ENCODE peak calls at places on chromosomes 7 and 10, in eight cellular contexts. H, Q, G, J, X, P, I and Z are unnamed samples.

GRCh38 chr10:107341281-107341680 is 176.8 kb upstream of the SORCS1 start:
- DNase-seq in X (peak; percentile 48), G (no peak), I (no peak), P (no peak), H (peak; percentile 7), Q (no peak), J (no peak), Z (no peak)

GRCh38 chr10:118754132-118754555 is 626 bp downstream of the CACUL1 start:
- DNase-seq in I (peak; percentile 80), X (peak; percentile 63), J (peak; percentile 42), H (no peak), P (peak; percentile 66), Q (no peak), G (no peak), Z (peak; percentile 42)

GRCh38 chr10:61692447-61692846 is 29.7 kb downstream of the CABCOCO1 start:
- DNase-seq in H (no peak), J (no peak), X (no peak), Q (no peak), G (no peak), I (no peak), P (no peak), Z (no peak)

GRCh38 chr7:3495957-3496356 is 194.9 kb downstream of the SDK1 start:
- DNase-seq in I (no peak), Q (no peak), X (no peak), P (no peak), J (no peak), G (no peak), H (no peak), Z (no peak)

GRCh38 chr7:70726294-70726693 is 405.6 kb upstream of the GALNT17 start:
- DNase-seq in H (no peak), G (no peak), Q (no peak), X (no peak), P (no peak), I (no peak), J (no peak), Z (no peak)

GRCh38 chr7:47435889-47436312 is 146.0 kb downstream of the TNS3 start:
- DNase-seq in X (peak; percentile 86), J (no peak), G (peak; percentile 47), Q (peak; percentile 78), P (peak; percentile 71), H (no peak), I (peak; percentile 86), Z (peak; percentile 17)

GRCh38 chr10:14953452-14954000 is 370 bp downstream of the DCLRE1C start:
- DNase-seq in H (no peak), G (peak; percentile 7), J (no peak), I (no peak), P (no peak), Q (no peak), X (peak; percentile 83), Z (peak; percentile 27)

GRCh38 chr7:144477348-144477747 is 73.9 kb upstream of the NOBOX start:
- DNase-seq in X (no peak), J (no peak), P (no peak), Q (no peak), I (no peak), G (no peak), H (no peak), Z (no peak)

GRCh38 chr10:16787361-16787791 is 29.8 kb downstream of the RSU1 start:
- DNase-seq in G (no peak), P (no peak), Q (no peak), X (no peak), H (no peak), J (no peak), I (no peak), Z (no peak)

GRCh38 chr7:27459021-27459728 is 203.5 kb downstream of the HIBADH start:
- DNase-seq in P (no peak), J (no peak), X (peak; percentile 9), Q (no peak), H (no peak), G (no peak), I (no peak), Z (no peak)

GRCh38 chr7:74027683-74028320 is at the start of gene ELN:
- DNase-seq in G (no peak), X (peak; percentile 62), I (peak; percentile 95), H (no peak), J (no peak), Q (peak; percentile 96), P (no peak), Z (no peak)

GRCh38 chr10:71678057-71678805 is 41.3 kb downstream of the C10orf105 start:
- DNase-seq in P (no peak), G (no peak), Q (no peak), X (no peak), I (no peak), H (no peak), J (no peak), Z (no peak)

GRCh38 chr7:85947767-85948166 is 695.9 kb upstream of the GRM3 start:
- DNase-seq in I (no peak), G (no peak), Q (no peak), X (no peak), H (no peak), J (no peak), P (no peak), Z (no peak)
- H3K27me3 ChIP-seq in I (no peaks in the 10 kb centered on the region), G (no peaks in the 10 kb centered on the region), Q (no peaks in the 10 kb centered on the region), X (no peaks in the 10 kb centered on the region), H (no peaks in the 10 kb centered on the region), J (no peaks in the 10 kb centered on the region), P (no peaks in the 10 kb centered on the region), Z (no peaks in the 10 kb centered on the region)

DNA sequence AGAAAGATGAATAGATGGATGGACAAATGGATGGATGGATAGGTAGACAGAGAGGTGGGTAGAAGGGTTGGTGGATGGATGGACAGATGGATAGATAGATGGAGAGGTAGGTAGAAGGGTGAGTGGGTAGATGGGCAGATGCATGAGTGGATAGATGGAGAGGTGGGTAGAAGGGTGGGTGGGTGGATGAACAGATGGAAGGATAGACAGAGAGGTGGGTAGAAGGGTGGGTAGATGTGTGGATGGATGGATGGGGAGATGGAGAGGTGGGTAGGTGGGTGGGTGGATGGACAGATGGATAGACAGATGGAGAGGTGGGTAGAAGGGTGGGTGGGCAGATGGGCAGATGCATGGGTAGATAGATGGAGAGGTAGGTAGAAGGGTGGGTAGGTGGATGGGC is 10.9 kb upstream of the ASB10 start:
- DNase-seq in G (no peak), J (no peak), Q (no peak), I (no peak), H (no peak), X (no peak), P (no peak), Z (no peak)
- H3K27me3 ChIP-seq in G (peaks cover 72% of the 10 kb centered on the region), J (peaks cover 100% of the 10 kb centered on the region), Q (no peaks in the 10 kb centered on the region), I (no peaks in the 10 kb centered on the region), H (peaks cover 52% of the 10 kb centered on the region), X (peaks cover 55% of the 10 kb centered on the region), P (peaks cover 3% of the 10 kb centered on the region), Z (peaks cover 56% of the 10 kb centered on the region)

GRCh38 chr10:8048281-8049008 is 6.0 kb upstream of the GATA3 start:
- DNase-seq in J (no peak), I (no peak), H (no peak), G (no peak), Q (no peak), X (no peak), P (no peak), Z (no peak)
- H3K27me3 ChIP-seq in J (no peaks in the 10 kb centered on the region), I (no peaks in the 10 kb centered on the region), H (peaks cover 99% of the 10 kb centered on the region), G (peaks cover 95% of the 10 kb centered on the region), Q (peaks cover 7% of the 10 kb centered on the region), X (peaks cover 93% of the 10 kb centered on the region), P (no peaks in the 10 kb centered on the region), Z (no peaks in the 10 kb centered on the region)

GRCh38 chr7:8433477-8434289 is at the start of gene NXPH1:
- DNase-seq in X (peak; percentile 27), G (no peak), J (no peak), H (no peak), P (peak; percentile 73), I (no peak), Q (no peak), Z (peak; percentile 52)
- H3K27me3 ChIP-seq in X (peaks cover 52% of the 10 kb centered on the region), G (peaks cover 12% of the 10 kb centered on the region), J (peaks cover 19% of the 10 kb centered on the region), H (peaks cover 60% of the 10 kb centered on the region), P (no peaks in the 10 kb centered on the region), I (no peaks in the 10 kb centered on the region), Q (no peaks in the 10 kb centered on the region), Z (no peaks in the 10 kb centered on the region)

GRCh38 chr7:111148134-111148533 is 57.2 kb downstream of the LRRN3 start:
- DNase-seq in H (no peak), I (no peak), Q (no peak), P (no peak), J (no peak), G (no peak), X (no peak), Z (no peak)

GRCh38 chr7:111145472-111145871 is 54.5 kb downstream of the LRRN3 start:
- DNase-seq in G (no peak), P (no peak), I (no peak), H (no peak), Q (no peak), X (no peak), J (no peak), Z (no peak)

GRCh38 chr7:111147708-111148107 is 56.8 kb downstream of the LRRN3 start:
- DNase-seq in I (no peak), G (no peak), X (no peak), J (no peak), Q (no peak), P (no peak), H (no peak), Z (no peak)

GRCh38 chr7:111150709-111151108 is 59.8 kb downstream of the LRRN3 start:
- DNase-seq in H (no peak), G (no peak), P (no peak), Q (no peak), X (no peak), I (no peak), J (no peak), Z (no peak)

GRCh38 chr7:111146136-111146535 is 55.2 kb downstream of the LRRN3 start:
- DNase-seq in G (no peak), I (no peak), H (no peak), Q (no peak), J (no peak), X (no peak), P (no peak), Z (no peak)
- H3K27me3 ChIP-seq in G (no peaks in the 10 kb centered on the region), I (no peaks in the 10 kb centered on the region), H (no peaks in the 10 kb centered on the region), Q (no peaks in the 10 kb centered on the region), J (no peaks in the 10 kb centered on the region), X (no peaks in the 10 kb centered on the region), P (no peaks in the 10 kb centered on the region), Z (no peaks in the 10 kb centered on the region)